ENCODE peak calls at places on chromosomes 7 and 10, in five cellular contexts. R, J, U, A and V are unnamed samples.

GRCh38 chr10:113961261-113961938 is 82.3 kb upstream of the ADRB1 start:
- DNase-seq in U (peak; percentile 60), R (peak; percentile 54), A (no peak), J (no peak), V (peak; percentile 69)

GRCh38 chr10:128165536-128165935 is 39.3 kb upstream of the MKI67 start:
- DNase-seq in J (no peak), U (no peak), A (no peak), R (no peak), V (no peak)

GRCh38 chr10:69864321-69864720 is 62.6 kb downstream of the COL13A1 start:
- DNase-seq in U (no peak), J (no peak), A (peak; percentile 82), R (no peak), V (no peak)

GRCh38 chr7:24365606-24366005 is 81.6 kb downstream of the NPY start:
- DNase-seq in J (no peak), A (no peak), R (no peak), U (no peak), V (no peak)

GRCh38 chr7:72230281-72230680 is 181.9 kb downstream of the CALN1 start:
- DNase-seq in R (no peak), A (no peak), U (no peak), J (no peak), V (no peak)

GRCh38 chr10:86372785-86373239 is 6.2 kb upstream of the GRID1 start:
- DNase-seq in R (no peak), U (no peak), J (peak; percentile 71), A (no peak), V (no peak)

GRCh38 chr10:88006261-88006660 is 142.8 kb downstream of the PTEN start:
- DNase-seq in U (no peak), J (no peak), A (no peak), R (no peak), V (no peak)

GRCh38 chr10:100740476-100741341 is 4.7 kb upstream of the PAX2 start:
- DNase-seq in R (no peak), U (no peak), J (no peak), A (no peak), V (no peak)

GRCh38 chr7:30252885-30253795 is 31.3 kb upstream of the ZNRF2 start:
- DNase-seq in A (peak; percentile 70), R (no peak), J (no peak), U (peak; percentile 5), V (no peak)

GRCh38 chr10:18665815-18666558 is 6.8 kb downstream of the ARL5B start:
- DNase-seq in R (no peak), U (no peak), A (no peak), J (no peak), V (no peak)

GRCh38 chr10:87646920-87647319 is 12.8 kb upstream of the PAPSS2 start:
- DNase-seq in U (peak; percentile 20), R (no peak), A (no peak), J (no peak), V (no peak)

GRCh38 chr10:3265081-3265480 is 92.5 kb upstream of the PITRM1 start:
- DNase-seq in J (no peak), A (peak; percentile 1), U (no peak), R (no peak), V (no peak)

GRCh38 chr10:37682617-37683016 is 174.8 kb downstream of the ZNF248 start:
- DNase-seq in R (no peak), A (no peak), J (no peak), U (no peak), V (no peak)

GRCh38 chr7:37671871-37672270 is 11.7 kb upstream of the GPR141 start:
- DNase-seq in R (no peak), J (no peak), A (no peak), U (no peak), V (no peak)

GRCh38 chr7:95951997-95952795 is 179.8 kb downstream of the DYNC1I1 start:
- DNase-seq in U (no peak), A (no peak), R (no peak), J (no peak), V (no peak)

GRCh38 chr10:47255033-47255813 is 44.8 kb upstream of the GDF10 start:
- DNase-seq in J (no peak), A (no peak), U (no peak), R (no peak), V (no peak)

GRCh38 chr10:123570898-123571515 is 95.1 kb upstream of the GPR26 start:
- DNase-seq in J (peak; percentile 63), A (no peak), U (no peak), R (no peak), V (no peak)

GRCh38 chr10:132478341-132479023 is 59.1 kb upstream of the INPP5A start:
- DNase-seq in R (no peak), A (no peak), U (no peak), J (peak; percentile 27), V (no peak)

GRCh38 chr7:94190599-94191061 is 186.5 kb upstream of the BET1 start:
- DNase-seq in U (no peak), J (no peak), R (no peak), A (peak; percentile 82), V (no peak)

GRCh38 chr10:34698979-34699378 is 116.1 kb downstream of the PARD3 start:
- DNase-seq in A (peak; percentile 66), J (no peak), R (no peak), U (no peak), V (no peak)

GRCh38 chr7:97818066-97818663 is 54.0 kb downstream of the ASNS start:
- DNase-seq in U (no peak), R (no peak), J (no peak), A (no peak), V (no peak)

GRCh38 chr7:95324396-95324795 is at the start of gene PON1:
- DNase-seq in A (no peak), U (no peak), J (no peak), R (peak; percentile 16), V (peak; percentile 46)

GRCh38 chr10:118818621-118819221 is 64.0 kb upstream of the CACUL1 start:
- DNase-seq in U (no peak), A (no peak), R (no peak), J (no peak), V (no peak)

GRCh38 chr10:129968937-129969527 is 5.0 kb upstream of the EBF3 start:
- DNase-seq in R (no peak), U (peak; percentile 77), J (no peak), A (no peak), V (no peak)

GRCh38 chr10:983401-983800 is 4.8 kb upstream of the GTPBP4 start:
- DNase-seq in A (no peak), U (no peak), R (no peak), J (peak; percentile 44), V (peak; percentile 5)

GRCh38 chr10:123549761-123550454 is 116.2 kb upstream of the GPR26 start:
- DNase-seq in J (no peak), A (no peak), U (no peak), R (no peak), V (no peak)

GRCh38 chr10:24929056-24929544 is 23.3 kb downstream of the PRTFDC1 start:
- DNase-seq in J (no peak), R (no peak), A (no peak), U (no peak), V (no peak)

GRCh38 chr10:65149878-65150277 is 1628.7 kb downstream of the REEP3 start:
- DNase-seq in U (no peak), J (no peak), A (no peak), R (no peak), V (no peak)

GRCh38 chr10:49324711-49325110 is 25.7 kb downstream of the C10orf71 start:
- DNase-seq in J (peak; percentile 63), A (peak; percentile 29), U (no peak), R (no peak), V (peak; percentile 7)

GRCh38 chr7:4173615-4174014 is 508.5 kb upstream of the FOXK1 start:
- DNase-seq in R (no peak), U (no peak), J (no peak), A (no peak), V (no peak)

GRCh38 chr10:96830511-96831199 is 1.4 kb upstream of the LCOR start:
- DNase-seq in U (peak; percentile 87), R (peak; percentile 79), A (peak; percentile 82), J (no peak), V (peak; percentile 65)

GRCh38 chr10:130259380-130259779 is 123.2 kb downstream of the GLRX3 start:
- DNase-seq in U (no peak), J (no peak), R (no peak), A (no peak), V (no peak)

GRCh38 chr10:105585753-105586152 is 944.7 kb downstream of the SORCS3 start:
- DNase-seq in R (no peak), A (peak; percentile 26), J (no peak), U (no peak), V (no peak)

GRCh38 chr7:128381161-128381821 is 19.8 kb upstream of the PRRT4 start:
- DNase-seq in J (no peak), A (peak; percentile 81), R (no peak), U (peak; percentile 74), V (no peak)

GRCh38 chr10:119406888-119407777 is 135.4 kb downstream of the RGS10 start:
- DNase-seq in A (no peak), R (no peak), U (no peak), J (no peak), V (no peak)

GRCh38 chr7:122132341-122132740 is 11.7 kb downstream of the AASS start:
- DNase-seq in J (no peak), A (no peak), R (no peak), U (no peak), V (no peak)

GRCh38 chr10:5555881-5556280 is 31.1 kb downstream of the CALML3 start:
- DNase-seq in J (peak; percentile 44), U (no peak), A (no peak), R (no peak), V (no peak)

GRCh38 chr10:103772096-103772845 is 83.1 kb downstream of the SH3PXD2A start:
- DNase-seq in R (peak; percentile 56), J (peak; percentile 87), A (peak; percentile 70), U (peak; percentile 69), V (peak; percentile 77)